ENCODE peak calls at places on chromosomes 7 and 10, in eight cellular contexts. Q is HFFc6; F is progenitor cell of endocrine pancreas; C is CD8-positive, alpha-beta memory T cell; L is mesenchymal stem cell; G is Right ventricle myocardium superior; T is germinal center; B is NCI-H1092. R is an unnamed sample.

GRCh38 chr10:67785098-67785497 is 52.9 kb downstream of the DNAJC12 start:
- DNase-seq in G (no peak), L (no peak), T (no peak), Q (no peak), B (no peak), C (no peak), F (no peak), R (no peak)

GRCh38 chr7:69436944-69437343 is 161.3 kb upstream of the AUTS2 start:
- DNase-seq in T (no peak), L (peak), F (no peak), B (no peak), C (no peak), G (no peak), Q (no peak), R (no peak)

GRCh38 chr7:139321071-139321745 is 19.9 kb upstream of the FMC1 start:
- DNase-seq in G (no peak), T (no peak), F (no peak), B (no peak), C (no peak), L (peak), Q (peak), R (no peak)

GRCh38 chr10:79407811-79408795 is 37.3 kb downstream of the ZCCHC24 start:
- DNase-seq in B (no peak), F (no peak), T (no peak), Q (peak), L (peak), G (peak), C (no peak), R (no peak)

GRCh38 chr7:39360766-39361165 is 205.4 kb upstream of the YAE1 start:
- DNase-seq in C (no peak), Q (no peak), L (no peak), G (no peak), B (no peak), T (no peak), F (no peak), R (no peak)

GRCh38 chr7:159015081-159015893 is 129.4 kb downstream of the VIPR2 start:
- DNase-seq in L (peak), Q (no peak), C (no peak), B (no peak), T (no peak), G (peak), F (no peak), R (no peak)

GRCh38 chr10:112532053-112532658 is 85.1 kb downstream of the VTI1A start:
- DNase-seq in C (no peak), Q (no peak), B (no peak), L (peak), G (no peak), T (peak), F (no peak), R (no peak)

GRCh38 chr7:115183431-115184057 is 261.6 kb downstream of the MDFIC start:
- DNase-seq in C (no peak), Q (peak), B (no peak), G (no peak), F (no peak), L (peak), T (no peak), R (no peak)

GRCh38 chr7:30281791-30282190 is 2.6 kb upstream of the ZNRF2 start:
- DNase-seq in G (no peak), F (no peak), Q (no peak), T (no peak), B (no peak), C (no peak), L (no peak), R (no peak)

GRCh38 chr10:15796762-15797161 is 63.5 kb downstream of the MINDY3 start:
- DNase-seq in T (no peak), Q (no peak), C (no peak), G (no peak), L (no peak), F (no peak), B (no peak), R (no peak)

GRCh38 chr7:98922392-98923107 is 44.2 kb downstream of the TRRAP start:
- DNase-seq in F (no peak), B (no peak), L (peak), Q (no peak), C (no peak), T (no peak), G (no peak), R (no peak)

GRCh38 chr7:31958216-31958615 is 112.0 kb downstream of the PDE1C start:
- DNase-seq in F (no peak), B (no peak), T (no peak), L (peak), G (no peak), C (no peak), Q (no peak), R (no peak)

GRCh38 chr10:29895436-29895835 is 163.9 kb downstream of the JCAD start:
- DNase-seq in G (peak), Q (peak), C (no peak), L (peak), F (no peak), B (no peak), T (no peak), R (no peak)

GRCh38 chr10:132096863-132097478 is 31.2 kb downstream of the JAKMIP3 start:
- DNase-seq in T (no peak), B (no peak), F (no peak), L (no peak), G (no peak), C (no peak), Q (no peak), R (no peak)

GRCh38 chr7:158018971-158019645 is 568.5 kb downstream of the PTPRN2 start:
- DNase-seq in B (no peak), G (no peak), C (no peak), Q (no peak), L (no peak), F (no peak), T (no peak), R (no peak)

GRCh38 chr7:95327356-95327755 is 3.0 kb upstream of the PON1 start:
- DNase-seq in B (no peak), T (no peak), C (no peak), G (no peak), F (no peak), Q (no peak), L (no peak), R (no peak)

GRCh38 chr10:103595933-103596726 is 102.6 kb downstream of the NEURL1 start:
- DNase-seq in C (no peak), T (no peak), L (no peak), G (no peak), Q (no peak), B (no peak), F (no peak), R (no peak)

GRCh38 chr10:100006241-100006886 is 3.4 kb downstream of the DNMBP start:
- DNase-seq in C (no peak), L (peak), F (no peak), B (no peak), G (no peak), T (no peak), Q (peak), R (no peak)

GRCh38 chr10:70256463-70256862 is 23.2 kb upstream of the PPA1 start:
- DNase-seq in B (no peak), F (no peak), T (no peak), G (no peak), Q (no peak), L (no peak), C (no peak), R (no peak)

GRCh38 chr7:38306914-38307313 is 33.5 kb upstream of the TARP start:
- DNase-seq in T (no peak), B (no peak), Q (no peak), F (no peak), G (no peak), C (no peak), L (no peak), R (no peak)

GRCh38 chr10:101092742-101093386 is 31.1 kb downstream of the KAZALD1 start:
- DNase-seq in G (peak), T (no peak), Q (no peak), F (no peak), B (no peak), L (no peak), C (no peak), R (no peak)

GRCh38 chr10:36676321-36677169 is 448.9 kb upstream of the ANKRD30A start:
- DNase-seq in T (no peak), L (peak), G (no peak), B (peak), C (no peak), F (no peak), Q (no peak), R (no peak)

GRCh38 chr10:23158370-23158769 is 33.7 kb upstream of the PTF1A start:
- DNase-seq in F (peak), C (no peak), L (peak), T (peak), G (no peak), B (peak), Q (peak), R (no peak)

GRCh38 chr10:43402176-43402575 is 6.8 kb downstream of the HNRNPF start:
- DNase-seq in T (no peak), B (no peak), F (no peak), G (no peak), L (no peak), Q (no peak), C (no peak), R (no peak)

R was measured in activated naive CD4-positive, alpha-beta T cell.